ENCODE peak calls at places on chromosomes 6 and 20, in six cellular contexts. W, R, K, E, D and F are unnamed samples.

GRCh38 chr6:167122041-167122826 is 662 bp upstream of the CCR6 start:
- DNase-seq in W (no peak), R (no peak), K (no peak), E (no peak), D (no peak), F (peak; percentile 64)

GRCh38 chr20:38453941-38454340 is 18.7 kb upstream of the RALGAPB start:
- DNase-seq in W (no peak), R (no peak), K (no peak), E (no peak), D (no peak), F (peak; percentile 86)

GRCh38 chr6:44003345-44004061 is 123.7 kb downstream of the MRPL14 start:
- DNase-seq in W (no peak), R (no peak), K (no peak), E (no peak), D (peak; percentile 37), F (no peak)

GRCh38 chr6:551405-551804 is 105.5 kb downstream of the HUS1B start:
- DNase-seq in W (peak; percentile 61), R (no peak), K (no peak), E (no peak), D (peak; percentile 49), F (peak; percentile 46)

GRCh38 chr6:55437141-55437540 is 109.9 kb downstream of the GFRAL start:
- DNase-seq in W (no peak), R (no peak), K (no peak), E (no peak), D (no peak), F (no peak)

GRCh38 chr6:49647470-49647869 is 10.8 kb upstream of the RHAG start:
- DNase-seq in W (no peak), R (no peak), K (no peak), E (no peak), D (no peak), F (no peak)

GRCh38 chr20:15930324-15931305 is 642.6 kb downstream of the KIF16B start:
- DNase-seq in W (peak; percentile 64), R (no peak), K (no peak), E (no peak), D (peak; percentile 70), F (peak; percentile 36)

GRCh38 chr6:35737413-35738211 is 780 bp downstream of the ARMC12 start:
- DNase-seq in W (peak; percentile 86), R (peak; percentile 72), K (no peak), E (no peak), D (peak; percentile 86), F (peak; percentile 91)

GRCh38 chr6:134466751-134467525 is 149.0 kb upstream of the SGK1 start:
- DNase-seq in W (peak; percentile 63), R (no peak), K (no peak), E (no peak), D (no peak), F (no peak)

GRCh38 chr20:43840382-43841070 is 74.1 kb upstream of the TOX2 start:
- DNase-seq in W (no peak), R (peak; percentile 20), K (peak; percentile 15), E (peak; percentile 51), D (no peak), F (peak; percentile 60)

GRCh38 chr20:47764154-47764734 is 21.0 kb downstream of the SULF2 start:
- DNase-seq in W (peak; percentile 12), R (peak; percentile 84), K (no peak), E (no peak), D (no peak), F (peak; percentile 16)

GRCh38 chr6:150417899-150418824 is 49.4 kb downstream of the IYD start:
- DNase-seq in W (peak; percentile 93), R (no peak), K (no peak), E (peak; percentile 33), D (peak; percentile 84), F (peak; percentile 91)

GRCh38 chr6:27280064-27280539 is 32.0 kb downstream of the POM121L2 start:
- DNase-seq in W (peak; percentile 53), R (peak; percentile 68), K (peak; percentile 70), E (no peak), D (peak; percentile 73), F (no peak)
- H3K4me3 ChIP-seq in W (peak overlapping the region; percentile 73), R (peak overlapping the region; percentile 58), K (peak overlapping the region; percentile 60), E (no peak overlapping the region), D (peak overlapping the region; percentile 39), F (no peak overlapping the region)

GRCh38 chr6:53715434-53715833 is 49.9 kb upstream of the KLHL31 start:
- DNase-seq in W (no peak), R (no peak), K (no peak), E (no peak), D (no peak), F (no peak)

GRCh38 chr6:53721766-53722165 is 56.2 kb upstream of the KLHL31 start:
- DNase-seq in W (no peak), R (no peak), K (no peak), E (no peak), D (no peak), F (no peak)

GRCh38 chr6:53717571-53717970 is 52.0 kb upstream of the KLHL31 start:
- DNase-seq in W (no peak), R (no peak), K (no peak), E (no peak), D (no peak), F (no peak)

GRCh38 chr6:53714888-53715287 is 49.3 kb upstream of the KLHL31 start:
- DNase-seq in W (no peak), R (no peak), K (no peak), E (no peak), D (no peak), F (no peak)

DNA sequence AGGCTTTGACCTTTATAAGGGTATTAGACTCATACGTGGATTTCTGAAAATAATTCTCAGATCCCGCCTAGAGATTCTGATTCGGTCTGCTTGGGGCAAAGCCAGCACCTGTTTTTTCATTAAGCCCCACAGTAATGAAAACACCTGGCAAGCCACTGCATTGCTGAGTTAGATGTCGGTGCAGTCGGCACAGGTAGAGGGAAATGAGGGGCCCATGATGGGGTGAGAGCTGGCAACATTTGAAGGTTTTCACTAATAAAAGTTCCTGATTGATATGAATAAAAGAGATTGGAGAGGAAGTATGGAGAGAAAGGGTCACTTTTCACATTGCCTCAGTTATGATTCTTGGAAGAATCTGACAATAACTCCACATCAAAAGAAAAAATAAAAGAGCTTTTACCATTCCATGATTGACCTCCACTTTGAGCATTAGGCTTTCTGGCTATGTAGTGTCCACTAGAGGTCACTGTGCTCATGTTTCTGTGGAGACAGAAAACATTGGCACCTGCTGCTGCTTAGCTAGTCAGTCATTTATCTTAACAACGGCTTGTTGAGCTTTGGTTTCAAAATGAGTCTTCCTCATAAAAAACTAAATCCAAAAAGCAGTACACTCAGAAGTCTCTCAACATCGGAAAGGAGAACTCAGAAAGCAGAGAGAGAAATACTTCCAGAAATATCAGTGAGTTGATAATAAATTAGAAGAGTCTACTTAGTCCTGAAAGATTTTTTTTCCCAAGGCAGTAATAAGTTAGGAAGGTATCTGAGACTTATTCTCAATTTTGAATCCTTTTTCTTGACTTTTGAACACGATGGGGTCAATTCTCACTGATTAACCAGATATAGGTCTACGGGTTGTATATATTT is 53.3 kb upstream of the KLHL31 start:
- DNase-seq in W (peak; percentile 86), R (peak; percentile 48), K (peak; percentile 33), E (peak; percentile 67), D (peak; percentile 89), F (peak; percentile 71)
- H3K4me2 ChIP-seq in W (no peak overlapping the region), R (no peak overlapping the region), K (peak overlapping the region; percentile 48), E (peak overlapping the region; percentile 45), D (peak overlapping the region; percentile 41), F (no peak overlapping the region)

DNA sequence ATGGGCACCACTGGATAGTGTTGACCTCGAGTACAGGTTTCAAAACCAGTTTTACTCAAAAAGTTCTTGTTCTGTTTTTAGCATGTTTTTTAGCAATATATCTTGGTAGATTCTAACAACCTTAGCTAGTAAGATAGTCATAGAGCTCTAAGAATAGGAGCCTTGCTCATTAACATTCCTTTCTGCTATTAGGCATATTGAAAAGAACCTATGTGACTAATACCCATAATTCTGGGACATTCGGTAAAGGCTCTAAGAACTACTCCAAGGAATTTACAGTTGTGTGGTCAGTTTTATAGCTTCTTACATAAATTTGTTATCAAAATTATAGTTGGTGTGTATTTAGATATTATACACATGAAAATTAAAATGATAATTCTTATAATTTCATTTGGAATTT is 11.6 kb downstream of the SLC9A8 start:
- DNase-seq in W (peak; percentile 71), R (no peak), K (no peak), E (no peak), D (no peak), F (no peak)
- H3K4me3 ChIP-seq in W (no peak overlapping the region), R (no peak overlapping the region), K (no peak overlapping the region), E (no peak overlapping the region), D (no peak overlapping the region), F (no peak overlapping the region)

DNA sequence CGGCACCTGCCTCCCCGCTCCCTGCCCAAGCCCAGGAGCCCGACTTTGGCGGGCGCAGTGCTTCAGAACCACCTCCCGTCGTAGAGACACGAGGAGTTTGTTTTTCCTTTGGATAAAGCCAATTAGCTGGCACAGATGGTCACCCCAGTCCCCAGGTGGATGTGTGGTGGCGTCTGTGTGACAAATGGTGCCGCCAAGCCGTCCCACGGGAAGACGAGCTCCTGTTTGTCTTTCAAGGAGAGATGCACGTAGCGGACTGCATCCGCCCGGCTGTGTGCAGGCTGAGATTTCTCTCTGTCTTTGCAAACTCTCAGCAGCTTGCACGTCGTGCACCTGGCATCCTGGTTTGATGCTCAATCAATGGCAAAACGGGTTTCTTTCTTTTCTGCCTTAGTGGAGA is 16.1 kb upstream of the MRGBP start:
- DNase-seq in W (no peak), R (no peak), K (no peak), E (no peak), D (no peak), F (no peak)
- H3K4me2 ChIP-seq in W (no peak overlapping the region), R (no peak overlapping the region), K (no peak overlapping the region), E (no peak overlapping the region), D (no peak overlapping the region), F (no peak overlapping the region)

GRCh38 chr6:161029195-161029809 is 37.7 kb downstream of the MAP3K4 start:
- DNase-seq in W (peak; percentile 94), R (no peak), K (no peak), E (no peak), D (no peak), F (no peak)
- H3K4me3 ChIP-seq in W (peak overlapping the region; percentile 51), R (no peak overlapping the region), K (no peak overlapping the region), E (no peak overlapping the region), D (no peak overlapping the region), F (no peak overlapping the region)

DNA sequence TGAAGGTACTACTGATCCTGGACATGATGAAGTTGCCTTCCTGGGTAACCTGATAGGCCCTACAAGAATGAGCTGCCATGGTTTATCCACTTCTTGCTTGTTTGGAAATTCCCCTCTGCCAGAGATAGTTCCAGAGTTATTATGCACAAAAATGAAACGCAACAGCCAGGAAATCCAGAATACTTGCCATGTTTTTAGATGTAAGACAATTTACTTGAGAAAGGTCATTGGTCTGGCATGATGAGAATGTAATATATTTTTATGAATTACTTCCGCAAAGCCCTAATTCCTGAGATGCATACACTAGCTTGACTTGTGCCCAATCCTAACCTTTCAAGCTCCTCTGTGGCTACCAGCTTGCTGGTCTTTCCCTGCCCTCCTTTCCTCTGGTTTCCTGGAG is 27.9 kb upstream of the NT5E start:
- DNase-seq in W (peak; percentile 59), R (no peak), K (no peak), E (no peak), D (no peak), F (no peak)
- H3K4me2 ChIP-seq in W (peak overlapping the region; percentile 76), R (no peak overlapping the region), K (no peak overlapping the region), E (no peak overlapping the region), D (no peak overlapping the region), F (no peak overlapping the region)

DNA sequence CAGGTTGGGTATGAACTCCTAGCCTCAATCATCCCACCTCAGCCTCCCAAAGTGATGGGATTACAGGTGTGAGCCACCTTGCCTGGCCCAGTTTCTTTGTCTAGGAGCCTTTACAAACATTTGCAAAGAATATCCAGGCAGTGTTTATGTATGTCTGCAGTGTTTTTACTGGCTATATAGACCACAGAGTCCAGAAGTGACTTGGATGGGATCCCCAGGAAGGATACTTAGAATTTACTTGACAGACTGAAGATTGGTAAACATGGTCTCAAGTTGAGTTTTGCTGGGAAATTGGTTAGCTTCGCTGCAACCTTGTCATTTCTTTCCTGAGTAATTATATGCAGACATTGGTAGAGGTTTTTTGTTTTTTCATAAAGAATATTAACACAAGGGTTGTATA is 23.8 kb downstream of the JARID2 start:
- DNase-seq in W (no peak), R (no peak), K (no peak), E (no peak), D (no peak), F (no peak)
- H3K4me3 ChIP-seq in W (no peak overlapping the region), R (no peak overlapping the region), K (no peak overlapping the region), E (no peak overlapping the region), D (no peak overlapping the region), F (peak overlapping the region; percentile 19)